ENCODE peak calls at places on chromosome 19, in six cellular contexts. One of them, this sample, is unnamed.

GRCh38 chr19:4513248-4513647 is 5.0 kb downstream of the PLIN4 start:
- DNase-seq in effector CD4-positive, alpha-beta T cell: no peak
- DNase-seq in MV-4-11: no peak
- DNase-seq in HS-5: no peak
- DNase-seq in GM12865: no peak
- DNase-seq in CD8-positive, alpha-beta T cell: no peak
- DNase-seq in this sample: no peak

GRCh38 chr19:55258476-55258827 is 365 bp downstream of the PPP6R1 start:
- DNase-seq in effector CD4-positive, alpha-beta T cell: peak
- DNase-seq in MV-4-11: no peak
- DNase-seq in HS-5: no peak
- DNase-seq in GM12865: peak
- DNase-seq in CD8-positive, alpha-beta T cell: peak
- DNase-seq in this sample: peak

GRCh38 chr19:17753976-17754375 is 2.7 kb downstream of the FCHO1 start:
- DNase-seq in effector CD4-positive, alpha-beta T cell: no peak
- DNase-seq in MV-4-11: no peak
- DNase-seq in HS-5: no peak
- DNase-seq in GM12865: no peak
- DNase-seq in CD8-positive, alpha-beta T cell: no peak
- DNase-seq in this sample: no peak

GRCh38 chr19:5719274-5719960 is 529 bp downstream of the LONP1 start:
- DNase-seq in effector CD4-positive, alpha-beta T cell: peak
- DNase-seq in MV-4-11: peak
- DNase-seq in HS-5: no peak
- DNase-seq in GM12865: peak
- DNase-seq in CD8-positive, alpha-beta T cell: peak
- DNase-seq in this sample: no peak

GRCh38 chr19:30144794-30145193 is 202.8 kb downstream of the URI1 start:
- DNase-seq in effector CD4-positive, alpha-beta T cell: no peak
- DNase-seq in MV-4-11: no peak
- DNase-seq in HS-5: no peak
- DNase-seq in GM12865: no peak
- DNase-seq in CD8-positive, alpha-beta T cell: no peak
- DNase-seq in this sample: no peak

GRCh38 chr19:44625531-44626066 is 12.2 kb downstream of the IGSF23 start:
- DNase-seq in effector CD4-positive, alpha-beta T cell: no peak
- DNase-seq in MV-4-11: peak
- DNase-seq in HS-5: no peak
- DNase-seq in GM12865: no peak
- DNase-seq in CD8-positive, alpha-beta T cell: no peak
- DNase-seq in this sample: no peak

GRCh38 chr19:33110201-33110910 is 21.6 kb upstream of the WDR88 start:
- DNase-seq in effector CD4-positive, alpha-beta T cell: no peak
- DNase-seq in MV-4-11: no peak
- DNase-seq in HS-5: peak
- DNase-seq in GM12865: no peak
- DNase-seq in CD8-positive, alpha-beta T cell: no peak
- DNase-seq in this sample: no peak

GRCh38 chr19:45834970-45835369 is 19.9 kb upstream of the RSPH6A start:
- DNase-seq in effector CD4-positive, alpha-beta T cell: no peak
- DNase-seq in MV-4-11: no peak
- DNase-seq in HS-5: no peak
- DNase-seq in GM12865: no peak
- DNase-seq in CD8-positive, alpha-beta T cell: no peak
- DNase-seq in this sample: no peak

GRCh38 chr19:11416346-11417052 is 2.6 kb downstream of the RGL3 start:
- DNase-seq in effector CD4-positive, alpha-beta T cell: no peak
- DNase-seq in MV-4-11: no peak
- DNase-seq in HS-5: no peak
- DNase-seq in GM12865: no peak
- DNase-seq in CD8-positive, alpha-beta T cell: no peak
- DNase-seq in this sample: no peak

GRCh38 chr19:3335431-3336350 is 30.7 kb upstream of the NFIC start:
- DNase-seq in effector CD4-positive, alpha-beta T cell: no peak
- DNase-seq in MV-4-11: no peak
- DNase-seq in HS-5: no peak
- DNase-seq in GM12865: no peak
- DNase-seq in CD8-positive, alpha-beta T cell: no peak
- DNase-seq in this sample: no peak

GRCh38 chr19:18432275-18433038 is 5.5 kb downstream of the ISYNA1 start:
- DNase-seq in effector CD4-positive, alpha-beta T cell: no peak
- DNase-seq in MV-4-11: no peak
- DNase-seq in HS-5: no peak
- DNase-seq in GM12865: no peak
- DNase-seq in CD8-positive, alpha-beta T cell: no peak
- DNase-seq in this sample: no peak

GRCh38 chr19:15022752-15023151 is 26.5 kb upstream of the CASP14 start:
- DNase-seq in effector CD4-positive, alpha-beta T cell: no peak
- DNase-seq in MV-4-11: no peak
- DNase-seq in HS-5: no peak
- DNase-seq in GM12865: no peak
- DNase-seq in CD8-positive, alpha-beta T cell: no peak
- DNase-seq in this sample: no peak

GRCh38 chr19:33406521-33407139 is 33.1 kb downstream of the CEBPG start:
- DNase-seq in effector CD4-positive, alpha-beta T cell: peak
- DNase-seq in MV-4-11: peak
- DNase-seq in HS-5: no peak
- DNase-seq in GM12865: peak
- DNase-seq in CD8-positive, alpha-beta T cell: peak
- DNase-seq in this sample: peak

GRCh38 chr19:46753420-46754155 is 7.3 kb upstream of the STRN4 start:
- DNase-seq in effector CD4-positive, alpha-beta T cell: peak
- DNase-seq in MV-4-11: peak
- DNase-seq in HS-5: no peak
- DNase-seq in GM12865: peak
- DNase-seq in CD8-positive, alpha-beta T cell: peak
- DNase-seq in this sample: peak

GRCh38 chr19:42253245-42254082 is 1.5 kb downstream of the ERF start:
- DNase-seq in effector CD4-positive, alpha-beta T cell: peak
- DNase-seq in MV-4-11: peak
- DNase-seq in HS-5: no peak
- DNase-seq in GM12865: peak
- DNase-seq in CD8-positive, alpha-beta T cell: peak
- DNase-seq in this sample: peak

GRCh38 chr19:10620786-10621185 is 4.6 kb upstream of the SLC44A2 start:
- DNase-seq in effector CD4-positive, alpha-beta T cell: no peak
- DNase-seq in MV-4-11: no peak
- DNase-seq in HS-5: no peak
- DNase-seq in GM12865: no peak
- DNase-seq in CD8-positive, alpha-beta T cell: no peak
- DNase-seq in this sample: no peak

GRCh38 chr19:48915757-48916156 is 15.6 kb downstream of the NUCB1 start:
- DNase-seq in effector CD4-positive, alpha-beta T cell: no peak
- DNase-seq in MV-4-11: no peak
- DNase-seq in HS-5: no peak
- DNase-seq in GM12865: no peak
- DNase-seq in CD8-positive, alpha-beta T cell: no peak
- DNase-seq in this sample: no peak

GRCh38 chr19:7544626-7545025 is 9.1 kb downstream of the PNPLA6 start:
- DNase-seq in effector CD4-positive, alpha-beta T cell: no peak
- DNase-seq in MV-4-11: peak
- DNase-seq in HS-5: no peak
- DNase-seq in GM12865: no peak
- DNase-seq in CD8-positive, alpha-beta T cell: no peak
- DNase-seq in this sample: no peak

GRCh38 chr19:8302734-8303133 is 5.4 kb downstream of the CD320 start:
- DNase-seq in effector CD4-positive, alpha-beta T cell: no peak
- DNase-seq in MV-4-11: no peak
- DNase-seq in HS-5: no peak
- DNase-seq in GM12865: no peak
- DNase-seq in CD8-positive, alpha-beta T cell: no peak
- DNase-seq in this sample: no peak

GRCh38 chr19:9916719-9917118 is 19.6 kb downstream of the OLFM2 start:
- DNase-seq in effector CD4-positive, alpha-beta T cell: no peak
- DNase-seq in MV-4-11: peak
- DNase-seq in HS-5: no peak
- DNase-seq in GM12865: no peak
- DNase-seq in CD8-positive, alpha-beta T cell: no peak
- DNase-seq in this sample: no peak

GRCh38 chr19:17129377-17129776 is 53.8 kb downstream of the MYO9B start:
- DNase-seq in effector CD4-positive, alpha-beta T cell: no peak
- DNase-seq in MV-4-11: no peak
- DNase-seq in HS-5: no peak
- DNase-seq in GM12865: no peak
- DNase-seq in CD8-positive, alpha-beta T cell: no peak
- DNase-seq in this sample: no peak

GRCh38 chr19:9877775-9878510 is 42.8 kb downstream of the PIN1 start:
- DNase-seq in effector CD4-positive, alpha-beta T cell: no peak
- DNase-seq in MV-4-11: peak
- DNase-seq in HS-5: peak
- DNase-seq in GM12865: peak
- DNase-seq in CD8-positive, alpha-beta T cell: no peak
- DNase-seq in this sample: no peak

GRCh38 chr19:50967924-50968708 is 1.3 kb downstream of the KLK6 start:
- DNase-seq in effector CD4-positive, alpha-beta T cell: no peak
- DNase-seq in MV-4-11: no peak
- DNase-seq in HS-5: no peak
- DNase-seq in GM12865: no peak
- DNase-seq in CD8-positive, alpha-beta T cell: no peak
- DNase-seq in this sample: no peak

GRCh38 chr19:8517551-8518442 is 3.8 kb upstream of the ZNF414 start:
- DNase-seq in effector CD4-positive, alpha-beta T cell: peak
- DNase-seq in MV-4-11: peak
- DNase-seq in HS-5: no peak
- DNase-seq in GM12865: peak
- DNase-seq in CD8-positive, alpha-beta T cell: peak
- DNase-seq in this sample: peak

GRCh38 chr19:51187395-51188226 is 37.3 kb upstream of the CD33 start:
- DNase-seq in effector CD4-positive, alpha-beta T cell: no peak
- DNase-seq in MV-4-11: no peak
- DNase-seq in HS-5: no peak
- DNase-seq in GM12865: no peak
- DNase-seq in CD8-positive, alpha-beta T cell: no peak
- DNase-seq in this sample: no peak

GRCh38 chr19:11551603-11552235 is 7.3 kb downstream of the ELOF1 start:
- DNase-seq in effector CD4-positive, alpha-beta T cell: no peak
- DNase-seq in MV-4-11: no peak
- DNase-seq in HS-5: no peak
- DNase-seq in GM12865: no peak
- DNase-seq in CD8-positive, alpha-beta T cell: no peak
- DNase-seq in this sample: no peak

GRCh38 chr19:13557756-13558398 is 51.6 kb upstream of the CACNA1A start:
- DNase-seq in effector CD4-positive, alpha-beta T cell: no peak
- DNase-seq in MV-4-11: no peak
- DNase-seq in HS-5: no peak
- DNase-seq in GM12865: peak
- DNase-seq in CD8-positive, alpha-beta T cell: no peak
- DNase-seq in this sample: no peak

GRCh38 chr19:39531834-39532232 is 819 bp downstream of the EID2B start:
- DNase-seq in effector CD4-positive, alpha-beta T cell: no peak
- DNase-seq in MV-4-11: no peak
- DNase-seq in HS-5: no peak
- DNase-seq in GM12865: no peak
- DNase-seq in CD8-positive, alpha-beta T cell: no peak
- DNase-seq in this sample: no peak

GRCh38 chr19:3268763-3269162 is 44.3 kb downstream of the CELF5 start:
- DNase-seq in effector CD4-positive, alpha-beta T cell: no peak
- DNase-seq in MV-4-11: no peak
- DNase-seq in HS-5: no peak
- DNase-seq in GM12865: no peak
- DNase-seq in CD8-positive, alpha-beta T cell: no peak
- DNase-seq in this sample: no peak

GRCh38 chr19:6228523-6229215 is 51.1 kb downstream of the MLLT1 start:
- DNase-seq in effector CD4-positive, alpha-beta T cell: no peak
- DNase-seq in MV-4-11: no peak
- DNase-seq in HS-5: no peak
- DNase-seq in GM12865: no peak
- DNase-seq in CD8-positive, alpha-beta T cell: no peak
- DNase-seq in this sample: no peak

GRCh38 chr19:9205506-9206113 is 13.8 kb downstream of the OR7D4 start:
- DNase-seq in effector CD4-positive, alpha-beta T cell: peak
- DNase-seq in MV-4-11: peak
- DNase-seq in HS-5: peak
- DNase-seq in GM12865: peak
- DNase-seq in CD8-positive, alpha-beta T cell: peak
- DNase-seq in this sample: peak

This sample was measured in T-helper 9 cell.